ENCODE peak calls at places on chromosomes 5 and 9, in seven cellular contexts. Z, X, A, I, K, S and J are unnamed samples.

GRCh38 chr9:126301985-126302603 is 24.5 kb upstream of the MVB12B start:
- DNase-seq in Z (peak), X (peak), A (peak), I (peak), K (peak), S (no peak), J (peak)

GRCh38 chr5:164967354-164967753 is 1461.9 kb downstream of the MAT2B start:
- DNase-seq in Z (no peak), X (no peak), A (no peak), I (no peak), K (no peak), S (no peak), J (no peak)

GRCh38 chr9:89677696-89678393 is 73.0 kb downstream of the GADD45G start:
- DNase-seq in Z (no peak), X (no peak), A (no peak), I (no peak), K (no peak), S (no peak), J (peak)

GRCh38 chr9:3893519-3893918 is 367.7 kb upstream of the RFX3 start:
- DNase-seq in Z (no peak), X (no peak), A (peak), I (no peak), K (peak), S (no peak), J (no peak)

GRCh38 chr5:6188344-6188743 is 190.0 kb downstream of the MED10 start:
- DNase-seq in Z (no peak), X (no peak), A (no peak), I (no peak), K (no peak), S (no peak), J (no peak)

GRCh38 chr5:61159841-61160240 is 2.4 kb downstream of the SMIM15 start:
- DNase-seq in Z (no peak), X (no peak), A (no peak), I (peak), K (no peak), S (no peak), J (no peak)

GRCh38 chr9:111872886-111873285 is 23.7 kb upstream of the UGCG start:
- DNase-seq in Z (no peak), X (no peak), A (peak), I (no peak), K (no peak), S (no peak), J (peak)

GRCh38 chr9:98899399-98900056 is 44.2 kb upstream of the COL15A1 start:
- DNase-seq in Z (peak), X (peak), A (no peak), I (peak), K (peak), S (no peak), J (no peak)

GRCh38 chr9:14670718-14671117 is 22.5 kb downstream of the ZDHHC21 start:
- DNase-seq in Z (peak), X (peak), A (no peak), I (peak), K (no peak), S (no peak), J (no peak)

GRCh38 chr5:137666109-137666850 is 69.6 kb downstream of the KLHL3 start:
- DNase-seq in Z (no peak), X (peak), A (no peak), I (peak), K (no peak), S (peak), J (no peak)

GRCh38 chr9:138042640-138043039 is 165.1 kb downstream of the CACNA1B start:
- DNase-seq in Z (no peak), X (no peak), A (no peak), I (no peak), K (no peak), S (no peak), J (peak)

GRCh38 chr5:1755321-1755949 is 44.2 kb downstream of the MRPL36 start:
- DNase-seq in Z (no peak), X (no peak), A (no peak), I (no peak), K (peak), S (peak), J (peak)

GRCh38 chr9:126298319-126298801 is 28.3 kb upstream of the MVB12B start:
- DNase-seq in Z (no peak), X (no peak), A (no peak), I (no peak), K (peak), S (no peak), J (no peak)

GRCh38 chr5:76542887-76543690 is 80.1 kb downstream of the F2RL2 start:
- DNase-seq in Z (no peak), X (no peak), A (peak), I (no peak), K (peak), S (peak), J (no peak)

GRCh38 chr9:18410983-18411382 is 63.0 kb upstream of the ADAMTSL1 start:
- DNase-seq in Z (no peak), X (no peak), A (no peak), I (no peak), K (no peak), S (no peak), J (no peak)

GRCh38 chr5:82425591-82425990 is 147.4 kb upstream of the RPS23 start:
- DNase-seq in Z (no peak), X (no peak), A (no peak), I (peak), K (no peak), S (no peak), J (no peak)

GRCh38 chr5:100464418-100464817 is 70.8 kb upstream of the FAM174A start:
- DNase-seq in Z (peak), X (peak), A (no peak), I (peak), K (no peak), S (no peak), J (no peak)

GRCh38 chr9:2132484-2133082 is 117.4 kb downstream of the SMARCA2 start:
- DNase-seq in Z (peak), X (peak), A (peak), I (peak), K (no peak), S (no peak), J (no peak)